ENCODE peak calls at places on chromosomes 4 and X, in nine cellular contexts. I is psoas muscle, O is IMR-90, Q is mammary epithelial cell, W is GM12865, B is thoracic aorta, F is astrocyte, L is pancreas, D is fibroblast of lung. Z is an unnamed sample.

GRCh38 chr4:68683034-68683433 is 12.6 kb upstream of the UGT2B15 start:
- DNase-seq in I (no peak), O (no peak), Q (no peak), W (no peak), B (no peak), F (no peak), L (no peak), D (no peak), Z (no peak)

GRCh38 chrX:73822775-73823174 is 259.8 kb downstream of the CHIC1 start:
- DNase-seq in I (no peak), O (no peak), Q (no peak), W (no peak), B (no peak), F (no peak), L (no peak), D (no peak), Z (no peak)

GRCh38 chrX:43224496-43224895 is 431.6 kb upstream of the MAOA start:
- DNase-seq in I (no peak), O (no peak), Q (peak), W (no peak), B (no peak), F (no peak), L (no peak), D (no peak), Z (no peak)

GRCh38 chr4:20997886-20998285 is 297.6 kb downstream of the PACRGL start:
- DNase-seq in I (no peak), O (no peak), Q (no peak), W (no peak), B (no peak), F (no peak), L (no peak), D (no peak), Z (no peak)

GRCh38 chrX:129247642-129248041 is 275.6 kb downstream of the SMARCA1 start:
- DNase-seq in I (no peak), O (no peak), Q (no peak), W (no peak), B (no peak), F (no peak), L (no peak), D (no peak), Z (no peak)

GRCh38 chr4:14168919-14169318 is 541.4 kb upstream of the BOD1L1 start:
- DNase-seq in I (no peak), O (peak), Q (peak), W (peak), B (no peak), F (peak), L (peak), D (peak), Z (peak)

GRCh38 chr4:142021761-142022160 is 385.4 kb downstream of the IL15 start:
- DNase-seq in I (no peak), O (no peak), Q (no peak), W (no peak), B (no peak), F (no peak), L (no peak), D (no peak), Z (no peak)

GRCh38 chr4:88706574-88706973 is 8.9 kb upstream of the NAP1L5 start:
- DNase-seq in I (peak), O (peak), Q (peak), W (no peak), B (no peak), F (peak), L (peak), D (peak), Z (peak)

GRCh38 chr4:52579602-52580272 is 79.4 kb downstream of the USP46 start:
- DNase-seq in I (no peak), O (no peak), Q (no peak), W (no peak), B (no peak), F (no peak), L (no peak), D (no peak), Z (no peak)

GRCh38 chr4:62871057-62871456 is 1538.2 kb downstream of the TECRL start:
- DNase-seq in I (no peak), O (no peak), Q (no peak), W (no peak), B (no peak), F (peak), L (no peak), D (no peak), Z (no peak)

GRCh38 chr4:124526760-124527159 is 185.8 kb downstream of the ANKRD50 start:
- DNase-seq in I (no peak), O (peak), Q (no peak), W (no peak), B (no peak), F (no peak), L (no peak), D (no peak), Z (no peak)

GRCh38 chr4:33104190-33104773 is 2384.1 kb downstream of the PCDH7 start:
- DNase-seq in I (no peak), O (no peak), Q (no peak), W (peak), B (no peak), F (peak), L (no peak), D (no peak), Z (no peak)

GRCh38 chrX:2501246-2502102 is 698 bp upstream of the DHRSX start:
- DNase-seq in I (no peak), O (no peak), Q (no peak), W (no peak), B (no peak), F (no peak), L (no peak), D (no peak), Z (no peak)

GRCh38 chr4:98522603-98523395 is 135.6 kb downstream of the TSPAN5 start:
- DNase-seq in I (no peak), O (peak), Q (peak), W (no peak), B (no peak), F (peak), L (no peak), D (peak), Z (no peak)

GRCh38 chr4:86400216-86400615 is 40.4 kb upstream of the MAPK10 start:
- DNase-seq in I (no peak), O (peak), Q (no peak), W (no peak), B (no peak), F (no peak), L (no peak), D (peak), Z (no peak)

GRCh38 chr4:174255790-174256189 is 27.7 kb downstream of the FBXO8 start:
- DNase-seq in I (no peak), O (peak), Q (no peak), W (no peak), B (no peak), F (peak), L (no peak), D (peak), Z (no peak)

GRCh38 chr4:67934628-67935027 is 28.7 kb downstream of the TMPRSS11A start:
- DNase-seq in I (no peak), O (no peak), Q (peak), W (no peak), B (no peak), F (peak), L (no peak), D (no peak), Z (no peak)

GRCh38 chrX:69312141-69312670 is 147.0 kb upstream of the PJA1 start:
- DNase-seq in I (no peak), O (no peak), Q (no peak), W (no peak), B (no peak), F (no peak), L (no peak), D (no peak), Z (no peak)

GRCh38 chr4:143335979-143336827 is 473 bp upstream of the GAB1 start:
- DNase-seq in I (peak), O (peak), Q (peak), W (peak), B (peak), F (peak), L (peak), D (peak), Z (peak)

GRCh38 chr4:13881880-13882279 is 254.4 kb upstream of the BOD1L1 start:
- DNase-seq in I (no peak), O (no peak), Q (no peak), W (no peak), B (no peak), F (no peak), L (no peak), D (peak), Z (no peak)

GRCh38 chr4:53196872-53197759 is 168.7 kb downstream of the SCFD2 start:
- DNase-seq in I (no peak), O (peak), Q (peak), W (peak), B (no peak), F (peak), L (no peak), D (peak), Z (no peak)

GRCh38 chr4:118920247-118920646 is 31.6 kb downstream of the SYNPO2 start:
- DNase-seq in I (no peak), O (peak), Q (no peak), W (no peak), B (no peak), F (peak), L (no peak), D (peak), Z (peak)

GRCh38 chr4:3387943-3388348 is 53.8 kb upstream of the HGFAC start:
- DNase-seq in I (peak), O (peak), Q (peak), W (peak), B (peak), F (peak), L (peak), D (peak), Z (peak)

GRCh38 chrX:111505783-111506182 is 5.7 kb upstream of the SERTM2 start:
- DNase-seq in I (no peak), O (no peak), Q (no peak), W (no peak), B (no peak), F (no peak), L (no peak), D (no peak), Z (no peak)

GRCh38 chrX:71253253-71254091 is 468 bp downstream of the ZMYM3 start:
- DNase-seq in I (peak), O (peak), Q (no peak), W (peak), B (no peak), F (peak), L (peak), D (peak), Z (peak)

GRCh38 chr4:93063325-93063724 is 759.6 kb downstream of the GRID2 start:
- DNase-seq in I (no peak), O (no peak), Q (no peak), W (no peak), B (no peak), F (no peak), L (no peak), D (no peak), Z (no peak)

GRCh38 chr4:85860066-85860465 is 385.1 kb downstream of the ARHGAP24 start:
- DNase-seq in I (no peak), O (peak), Q (no peak), W (no peak), B (no peak), F (peak), L (no peak), D (peak), Z (no peak)

GRCh38 chr4:60884545-60884944 is 315.6 kb upstream of the ADGRL3 start:
- DNase-seq in I (no peak), O (no peak), Q (no peak), W (no peak), B (no peak), F (peak), L (no peak), D (no peak), Z (no peak)

GRCh38 chr4:13285336-13285735 is 198.8 kb downstream of the RAB28 start:
- DNase-seq in I (no peak), O (no peak), Q (peak), W (no peak), B (no peak), F (peak), L (no peak), D (no peak), Z (no peak)

DNA sequence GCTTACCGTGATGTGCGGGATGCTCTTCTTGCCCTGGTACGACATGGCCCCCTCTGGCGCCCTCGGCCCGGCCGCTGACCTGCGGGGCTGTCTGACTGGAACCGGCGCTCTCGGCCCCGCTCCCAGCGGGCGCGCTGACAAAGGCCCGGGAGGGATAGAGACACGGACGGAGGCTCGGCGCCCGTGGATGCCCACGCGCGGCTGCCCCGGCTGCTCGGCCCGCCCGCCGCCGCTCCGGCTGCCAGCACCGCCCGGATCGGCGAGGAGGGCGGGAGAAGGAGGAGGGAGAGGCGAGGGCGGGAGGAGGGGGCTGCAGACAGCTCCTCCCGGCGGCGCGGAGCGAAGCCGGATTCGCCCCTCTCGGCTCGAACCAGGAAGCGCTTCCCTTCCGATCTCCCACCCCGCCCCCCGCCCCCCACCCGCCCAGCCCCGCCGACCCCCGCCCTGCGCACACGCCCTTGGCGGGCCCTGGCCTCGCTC is 4.6 kb downstream of the CRMP1 start:
- DNase-seq in I (no peak), O (no peak), Q (no peak), W (no peak), B (no peak), F (no peak), L (no peak), D (no peak), Z (no peak)
- H3K4me3 ChIP-seq in I (peak), O (peak), Q (no peak), W (no peak), B (peak), F (peak), L (peak), D (peak), Z (peak)

GRCh38 chr4:75513529-75514130 is 573 bp downstream of the RCHY1 start:
- DNase-seq in I (no peak), O (peak), Q (no peak), W (no peak), B (no peak), F (no peak), L (no peak), D (peak), Z (no peak)
- TF ChIP-seq CTCF in I (no peak), O (no peak), Q (no peak), W (no peak), B (no peak), F (no peak), L (no peak), D (no peak), Z (no peak)

GRCh38 chr4:7890635-7891393 is 48.8 kb downstream of the AFAP1 start:
- DNase-seq in I (no peak), O (peak), Q (peak), W (no peak), B (no peak), F (peak), L (no peak), D (peak), Z (no peak)

GRCh38 chr4:7893539-7893938 is 46.1 kb downstream of the AFAP1 start:
- DNase-seq in I (no peak), O (peak), Q (peak), W (no peak), B (no peak), F (no peak), L (no peak), D (no peak), Z (no peak)

GRCh38 chr4:7894677-7895181 is 44.9 kb downstream of the AFAP1 start:
- DNase-seq in I (no peak), O (no peak), Q (no peak), W (no peak), B (no peak), F (no peak), L (no peak), D (no peak), Z (no peak)

GRCh38 chr4:7894098-7894676 is 45.5 kb downstream of the AFAP1 start:
- DNase-seq in I (no peak), O (no peak), Q (peak), W (no peak), B (no peak), F (no peak), L (no peak), D (no peak), Z (no peak)

DNA sequence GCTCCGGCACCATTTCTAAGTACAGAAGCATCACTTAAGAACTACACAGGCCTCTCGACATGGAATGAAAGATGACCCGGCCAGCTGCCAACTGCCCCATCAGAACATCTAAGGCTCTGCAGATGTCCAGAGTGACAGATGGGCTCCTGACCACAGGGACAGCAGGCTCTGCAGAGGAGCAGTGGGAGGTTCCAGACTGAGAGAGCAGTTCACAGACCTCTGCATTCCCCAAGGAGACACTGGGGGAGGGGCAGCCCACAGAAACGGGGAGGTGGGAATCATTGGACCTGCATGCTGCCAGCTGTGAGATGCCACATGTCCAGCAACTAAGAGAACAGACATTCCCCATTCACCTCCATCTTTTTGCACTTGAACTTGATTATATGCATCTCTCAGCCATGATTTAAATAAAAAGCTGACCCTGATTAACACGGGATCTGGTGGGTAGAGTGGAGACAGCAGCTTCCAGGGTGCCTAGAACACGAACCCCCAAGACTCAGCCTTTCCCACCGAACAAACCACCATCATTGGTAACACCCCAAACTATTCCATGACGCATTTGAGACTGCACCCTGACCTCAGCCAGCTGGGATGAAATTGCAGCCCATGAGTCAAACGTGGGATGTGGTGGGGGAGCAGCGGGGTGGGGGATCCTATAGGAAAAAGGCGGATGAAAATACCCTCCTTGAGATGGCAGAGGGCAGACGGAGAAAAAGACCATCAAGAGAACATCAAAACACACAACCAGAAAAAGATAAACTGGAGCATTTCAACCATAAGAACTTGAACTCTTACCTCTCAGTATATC is 47.2 kb downstream of the AFAP1 start:
- DNase-seq in I (no peak), O (peak), Q (no peak), W (no peak), B (no peak), F (peak), L (no peak), D (peak), Z (no peak)
- H3K4me3 ChIP-seq in I (no peak), O (no peak), Q (no peak), W (no peak), B (no peak), F (peak), L (no peak), D (no peak), Z (no peak)

GRCh38 chrX:152912121-152912520 is 14.3 kb downstream of the ZNF185 start:
- DNase-seq in I (peak), O (no peak), Q (no peak), W (peak), B (no peak), F (no peak), L (no peak), D (no peak), Z (no peak)
- TF ChIP-seq CTCF in I (no peak), O (no peak), Q (peak), W (no peak), B (no peak), F (no peak), L (no peak), D (no peak), Z (no peak)

GRCh38 chr4:39700500-39700899 is 2.6 kb downstream of the UBE2K start:
- DNase-seq in I (no peak), O (no peak), Q (no peak), W (no peak), B (no peak), F (no peak), L (no peak), D (no peak), Z (no peak)
- H3K4me3 ChIP-seq in I (peak), O (peak), Q (peak), W (peak), B (peak), F (peak), L (peak), D (peak), Z (peak)

GRCh38 chr4:41177016-41177415 is 37.3 kb downstream of the APBB2 start:
- DNase-seq in I (no peak), O (peak), Q (peak), W (no peak), B (no peak), F (peak), L (no peak), D (peak), Z (no peak)
- TF ChIP-seq CTCF in I (no peak), O (peak), Q (peak), W (no peak), B (no peak), F (no peak), L (no peak), D (peak), Z (no peak)

GRCh38 chrX:22136711-22137110 is 104.6 kb downstream of the PHEX start:
- DNase-seq in I (no peak), O (peak), Q (no peak), W (no peak), B (no peak), F (no peak), L (no peak), D (peak), Z (no peak)

GRCh38 chrX:22134681-22135080 is 102.6 kb downstream of the PHEX start:
- DNase-seq in I (no peak), O (peak), Q (peak), W (no peak), B (no peak), F (peak), L (no peak), D (peak), Z (no peak)

GRCh38 chrX:22135994-22136684 is 104.0 kb downstream of the PHEX start:
- DNase-seq in I (no peak), O (peak), Q (peak), W (peak), B (no peak), F (peak), L (peak), D (peak), Z (no peak)

GRCh38 chrX:22141061-22141460 is 108.9 kb downstream of the PHEX start:
- DNase-seq in I (no peak), O (no peak), Q (peak), W (no peak), B (no peak), F (no peak), L (no peak), D (no peak), Z (no peak)

DNA sequence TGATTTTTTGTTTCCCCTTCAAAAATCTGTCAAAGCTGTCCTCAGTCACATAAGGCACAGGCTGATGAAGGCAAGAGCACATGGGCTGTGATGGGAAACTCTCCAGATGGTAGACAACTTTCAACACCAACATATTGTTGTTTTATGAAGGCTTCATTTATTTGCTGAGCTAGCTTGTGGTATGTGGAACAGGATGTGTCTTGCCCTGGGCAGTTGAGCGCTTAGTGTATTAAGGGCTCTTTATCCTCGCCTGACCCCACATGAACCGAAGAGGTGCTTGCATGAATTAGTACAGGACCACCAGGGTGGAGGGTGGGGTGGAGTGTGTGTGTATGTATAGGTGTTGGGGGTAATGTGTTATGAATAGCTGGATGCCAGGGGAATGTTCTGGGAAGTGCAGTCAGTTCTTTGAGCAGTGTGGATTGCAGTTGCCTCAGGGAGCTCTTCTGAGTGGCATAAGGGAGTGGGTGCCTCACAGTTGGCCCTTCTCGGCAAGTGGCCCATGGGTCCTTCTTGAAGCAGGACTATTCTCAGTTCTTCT is 103.1 kb downstream of the PHEX start:
- DNase-seq in I (no peak), O (peak), Q (peak), W (no peak), B (no peak), F (peak), L (no peak), D (peak), Z (no peak)
- H3K4me3 ChIP-seq in I (no peak), O (no peak), Q (no peak), W (no peak), B (no peak), F (peak), L (no peak), D (no peak), Z (no peak)

GRCh38 chrX:150449313-150449712 is 86.2 kb downstream of the MAMLD1 start:
- DNase-seq in I (no peak), O (no peak), Q (no peak), W (peak), B (no peak), F (no peak), L (no peak), D (no peak), Z (no peak)
- TF ChIP-seq CTCF in I (no peak), O (no peak), Q (peak), W (peak), B (no peak), F (no peak), L (no peak), D (peak), Z (no peak)